ENCODE peak calls at places on chromosomes 12 and 14, in nine cellular contexts. K, Z, H, W, P, M, L, J and Y are unnamed samples.

GRCh38 chr14:73620268-73620667 is 8.0 kb downstream of the ACOT6 start:
- DNase-seq in K (no peak), Z (no peak), H (no peak), W (no peak), P (no peak), M (no peak), L (no peak), J (no peak), Y (no peak)

GRCh38 chr12:119176267-119177055 is 2.3 kb upstream of the HSPB8 start:
- DNase-seq in K (peak), Z (peak), H (peak), W (peak), P (peak), M (peak), L (peak), J (peak), Y (peak)

GRCh38 chr12:9048930-9049329 is 59.6 kb downstream of the KLRG1 start:
- DNase-seq in K (no peak), Z (no peak), H (no peak), W (no peak), P (no peak), M (no peak), L (no peak), J (no peak), Y (no peak)

GRCh38 chr14:67423424-67423823 is 11.5 kb upstream of the PLEK2 start:
- DNase-seq in K (no peak), Z (no peak), H (no peak), W (no peak), P (no peak), M (no peak), L (no peak), J (no peak), Y (no peak)

GRCh38 chr12:50637870-50638481 is 125.9 kb upstream of the ATF1 start:
- DNase-seq in K (no peak), Z (no peak), H (peak), W (peak), P (no peak), M (no peak), L (no peak), J (no peak), Y (no peak)

GRCh38 chr12:97751704-97752103 is 289.1 kb downstream of the RMST start:
- DNase-seq in K (no peak), Z (no peak), H (no peak), W (no peak), P (no peak), M (no peak), L (no peak), J (no peak), Y (no peak)

GRCh38 chr14:67618617-67619063 is 1.1 kb upstream of the ARG2 start:
- DNase-seq in K (peak), Z (no peak), H (peak), W (peak), P (no peak), M (no peak), L (no peak), J (peak), Y (peak)

GRCh38 chr12:106445981-106446380 is 88.4 kb downstream of the POLR3B start:
- DNase-seq in K (no peak), Z (no peak), H (no peak), W (no peak), P (no peak), M (no peak), L (no peak), J (no peak), Y (no peak)

GRCh38 chr14:60002819-60003492 is 83.0 kb downstream of the LRRC9 start:
- DNase-seq in K (peak), Z (no peak), H (no peak), W (no peak), P (peak), M (peak), L (no peak), J (peak), Y (no peak)

GRCh38 chr14:100017578-100017977 is 47.6 kb upstream of the EVL start:
- DNase-seq in K (no peak), Z (no peak), H (peak), W (no peak), P (no peak), M (no peak), L (no peak), J (no peak), Y (no peak)

GRCh38 chr14:96145116-96145864 is 59.3 kb upstream of the BDKRB2 start:
- DNase-seq in K (no peak), Z (no peak), H (peak), W (no peak), P (no peak), M (no peak), L (no peak), J (no peak), Y (no peak)

GRCh38 chr12:32159381-32159780 is 52.7 kb downstream of the BICD1 start:
- DNase-seq in K (no peak), Z (no peak), H (no peak), W (no peak), P (no peak), M (no peak), L (no peak), J (no peak), Y (no peak)

GRCh38 chr12:131457331-131458047 is 253.4 kb upstream of the SFSWAP start:
- DNase-seq in K (no peak), Z (no peak), H (no peak), W (no peak), P (peak), M (peak), L (no peak), J (no peak), Y (no peak)

GRCh38 chr14:101033446-101034165 is 130.1 kb upstream of the RTL1 start:
- DNase-seq in K (no peak), Z (peak), H (no peak), W (no peak), P (peak), M (no peak), L (no peak), J (peak), Y (no peak)

GRCh38 chr12:107917912-107918800 is 143.7 kb downstream of the ASCL4 start:
- DNase-seq in K (no peak), Z (no peak), H (no peak), W (peak), P (no peak), M (no peak), L (no peak), J (no peak), Y (peak)

GRCh38 chr12:2375871-2376270 is 323.1 kb downstream of the CACNA1C start:
- DNase-seq in K (no peak), Z (no peak), H (no peak), W (no peak), P (no peak), M (no peak), L (no peak), J (no peak), Y (no peak)

GRCh38 chr12:90481748-90482147 is 473.2 kb downstream of the CCER1 start:
- DNase-seq in K (no peak), Z (no peak), H (no peak), W (no peak), P (no peak), M (no peak), L (no peak), J (no peak), Y (no peak)

GRCh38 chr14:53432378-53432802 is 279.3 kb upstream of the DDHD1 start:
- DNase-seq in K (no peak), Z (no peak), H (peak), W (peak), P (no peak), M (no peak), L (no peak), J (no peak), Y (peak)

GRCh38 chr12:3172124-3173007 is 95.2 kb downstream of the TSPAN9 start:
- DNase-seq in K (no peak), Z (no peak), H (no peak), W (no peak), P (no peak), M (no peak), L (no peak), J (no peak), Y (no peak)

GRCh38 chr12:55188974-55189556 is 31.8 kb upstream of the OR10A7 start:
- DNase-seq in K (peak), Z (no peak), H (peak), W (peak), P (no peak), M (no peak), L (no peak), J (no peak), Y (no peak)

GRCh38 chr12:128486951-128487350 is 220.0 kb downstream of the TMEM132C start:
- DNase-seq in K (no peak), Z (no peak), H (no peak), W (no peak), P (peak), M (no peak), L (no peak), J (peak), Y (no peak)

GRCh38 chr12:19113464-19113863 is 16.1 kb upstream of the PLEKHA5 start:
- DNase-seq in K (no peak), Z (no peak), H (no peak), W (no peak), P (no peak), M (no peak), L (no peak), J (no peak), Y (no peak)

GRCh38 chr12:39986674-39987073 is 119.2 kb downstream of the SLC2A13 start:
- DNase-seq in K (no peak), Z (no peak), H (no peak), W (no peak), P (no peak), M (no peak), L (no peak), J (no peak), Y (no peak)

GRCh38 chr12:91432079-91432478 is 249.5 kb upstream of the DCN start:
- DNase-seq in K (no peak), Z (no peak), H (peak), W (no peak), P (no peak), M (no peak), L (no peak), J (no peak), Y (no peak)

GRCh38 chr14:74691456-74691855 is 21.4 kb downstream of the AREL1 start:
- DNase-seq in K (no peak), Z (no peak), H (no peak), W (no peak), P (no peak), M (no peak), L (no peak), J (no peak), Y (no peak)

GRCh38 chr14:68691031-68691864 is 101.6 kb downstream of the ZFP36L1 start:
- DNase-seq in K (no peak), Z (no peak), H (no peak), W (no peak), P (no peak), M (no peak), L (no peak), J (peak), Y (no peak)

GRCh38 chr12:6201199-6201608 is 1.0 kb downstream of the CD9 start:
- DNase-seq in K (no peak), Z (no peak), H (no peak), W (peak), P (no peak), M (no peak), L (no peak), J (no peak), Y (no peak)

GRCh38 chr14:93018401-93018800 is 95.5 kb downstream of the CHGA start:
- DNase-seq in K (no peak), Z (no peak), H (no peak), W (no peak), P (no peak), M (no peak), L (no peak), J (no peak), Y (no peak)

GRCh38 chr12:75479963-75480461 is 543 bp upstream of the GLIPR1 start:
- DNase-seq in K (no peak), Z (no peak), H (peak), W (no peak), P (no peak), M (no peak), L (no peak), J (no peak), Y (no peak)

GRCh38 chr12:12004524-12004923 is 66.2 kb upstream of the BCL2L14 start:
- DNase-seq in K (no peak), Z (no peak), H (no peak), W (no peak), P (no peak), M (no peak), L (no peak), J (no peak), Y (no peak)

GRCh38 chr12:58801986-58802385 is 118.3 kb downstream of the LRIG3 start:
- DNase-seq in K (no peak), Z (no peak), H (no peak), W (no peak), P (no peak), M (no peak), L (no peak), J (no peak), Y (no peak)

GRCh38 chr14:29144598-29144997 is 378.0 kb downstream of the FOXG1 start:
- DNase-seq in K (no peak), Z (no peak), H (no peak), W (no peak), P (no peak), M (no peak), L (no peak), J (no peak), Y (no peak)

GRCh38 chr12:53049582-53050318 is at the start of gene TNS2:
- DNase-seq in K (peak), Z (peak), H (peak), W (no peak), P (peak), M (peak), L (no peak), J (peak), Y (peak)
- TF ChIP-seq POLR2A in K (no peak), Z (peak), H (peak), W (peak), P (peak), M (no peak), L (no peak), J (peak), Y (peak)

GRCh38 chr12:25957898-25958253 is 606 bp upstream of the RASSF8 start:
- DNase-seq in K (no peak), Z (peak), H (peak), W (peak), P (no peak), M (no peak), L (no peak), J (peak), Y (peak)

GRCh38 chr12:25960926-25961325 is 2.4 kb downstream of the RASSF8 start:
- DNase-seq in K (no peak), Z (no peak), H (no peak), W (no peak), P (no peak), M (no peak), L (no peak), J (no peak), Y (no peak)

GRCh38 chr12:25960176-25960575 is 1.7 kb downstream of the RASSF8 start:
- DNase-seq in K (peak), Z (peak), H (peak), W (peak), P (no peak), M (no peak), L (no peak), J (no peak), Y (no peak)

GRCh38 chr12:25958254-25959068 is at the start of gene RASSF8:
- DNase-seq in K (peak), Z (peak), H (peak), W (peak), P (peak), M (peak), L (no peak), J (peak), Y (peak)

GRCh38 chr12:25959069-25959961 is 833 bp downstream of the RASSF8 start:
- DNase-seq in K (peak), Z (peak), H (peak), W (peak), P (peak), M (peak), L (no peak), J (peak), Y (peak)
- TF ChIP-seq POLR2A in K (no peak), Z (peak), H (no peak), W (no peak), P (no peak), M (no peak), L (no peak), J (peak), Y (peak)

GRCh38 chr14:50082784-50083466 is 33.4 kb downstream of the VCPKMT start:
- DNase-seq in K (no peak), Z (no peak), H (no peak), W (no peak), P (peak), M (peak), L (no peak), J (peak), Y (no peak)
- TF ChIP-seq POLR2A in K (no peak), Z (no peak), H (no peak), W (no peak), P (no peak), M (no peak), L (no peak), J (no peak), Y (no peak)

GRCh38 chr14:77318006-77318553 is 2.6 kb downstream of the POMT2 start:
- DNase-seq in K (no peak), Z (no peak), H (no peak), W (no peak), P (peak), M (no peak), L (no peak), J (no peak), Y (no peak)

GRCh38 chr14:77322951-77323350 is 2.1 kb downstream of the GSTZ1 start:
- DNase-seq in K (no peak), Z (no peak), H (no peak), W (no peak), P (peak), M (no peak), L (no peak), J (no peak), Y (no peak)

GRCh38 chr14:77322209-77322902 is 1.5 kb downstream of the GSTZ1 start:
- DNase-seq in K (no peak), Z (no peak), H (no peak), W (no peak), P (peak), M (no peak), L (no peak), J (no peak), Y (no peak)

GRCh38 chr14:77319416-77319815 is 1.3 kb downstream of the POMT2 start:
- DNase-seq in K (no peak), Z (no peak), H (no peak), W (no peak), P (peak), M (no peak), L (no peak), J (no peak), Y (no peak)

GRCh38 chr14:77320238-77320935 is at the start of gene POMT2:
- DNase-seq in K (peak), Z (peak), H (peak), W (peak), P (peak), M (peak), L (peak), J (peak), Y (peak)
- TF ChIP-seq POLR2A in K (no peak), Z (peak), H (no peak), W (peak), P (no peak), M (no peak), L (no peak), J (peak), Y (peak)

GRCh38 chr14:75941030-75941429 is 40.8 kb downstream of the TGFB3 start:
- DNase-seq in K (no peak), Z (no peak), H (peak), W (no peak), P (no peak), M (no peak), L (no peak), J (no peak), Y (no peak)
- TF ChIP-seq POLR2A in K (no peak), Z (no peak), H (no peak), W (no peak), P (no peak), M (no peak), L (no peak), J (no peak), Y (no peak)

DNA sequence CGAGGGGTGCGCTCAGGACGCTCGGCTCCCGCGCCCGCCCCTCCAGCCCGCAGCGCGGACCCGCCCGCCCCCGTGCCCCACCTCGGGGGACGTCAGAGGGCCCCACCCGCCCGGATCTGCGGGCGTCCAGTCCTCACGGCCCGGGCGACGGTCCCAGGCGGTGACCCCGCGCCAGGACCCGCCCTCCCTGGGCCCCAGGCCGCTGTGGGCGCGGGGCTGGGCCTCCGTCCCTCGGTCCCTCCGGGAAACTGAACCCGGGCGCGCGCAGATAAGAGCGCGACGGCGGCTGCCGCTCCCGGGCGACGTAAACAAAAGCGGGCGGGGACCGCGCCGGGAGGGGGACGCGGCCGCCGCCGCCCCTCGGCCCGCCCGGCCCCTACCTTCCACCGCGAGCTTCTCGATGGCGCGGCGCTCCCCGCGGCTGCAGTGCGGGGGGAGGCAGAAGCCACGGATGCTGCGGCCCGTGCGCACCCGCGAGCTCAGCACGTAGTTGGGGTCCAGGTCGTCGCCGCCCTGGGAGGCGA is 1.1 kb downstream of the CKB start:
- DNase-seq in K (peak), Z (peak), H (no peak), W (no peak), P (no peak), M (peak), L (no peak), J (no peak), Y (no peak)
- TF ChIP-seq POLR2A in K (no peak), Z (no peak), H (no peak), W (no peak), P (no peak), M (no peak), L (no peak), J (peak), Y (no peak)

GRCh38 chr14:23034498-23035302 is at the start of gene PSMB5:
- DNase-seq in K (peak), Z (peak), H (peak), W (peak), P (peak), M (peak), L (no peak), J (peak), Y (peak)
- TF ChIP-seq POLR2A in K (no peak), Z (no peak), H (peak), W (peak), P (no peak), M (no peak), L (no peak), J (peak), Y (peak)